ENCODE peak calls at places on chromosomes 1 and 21, in seven cellular contexts. E is cardiac fibroblast, G is colonic mucosa, J is Calu3, Q is PC-3, D is GM12865, R is foreskin keratinocyte. B is an unnamed sample.

GRCh38 chr1:241323510-241323909 is 33.5 kb downstream of the RGS7 start:
- DNase-seq in E (peak), G (peak), J (peak), Q (peak), D (peak), R (peak), B (peak)

GRCh38 chr1:14615539-14616218 is 17.2 kb downstream of the KAZN start:
- DNase-seq in E (no peak), G (no peak), J (no peak), Q (no peak), D (no peak), R (no peak), B (no peak)

GRCh38 chr1:59379028-59379728 is 82.3 kb downstream of the FGGY start:
- DNase-seq in E (peak), G (no peak), J (no peak), Q (peak), D (no peak), R (peak), B (no peak)

GRCh38 chr21:44370027-44370735 is 16.8 kb downstream of the TRPM2 start:
- DNase-seq in E (no peak), G (no peak), J (peak), Q (peak), D (no peak), R (peak), B (no peak)

GRCh38 chr1:37107153-37107552 is 72.8 kb upstream of the GRIK3 start:
- DNase-seq in E (no peak), G (no peak), J (no peak), Q (no peak), D (no peak), R (no peak), B (no peak)

GRCh38 chr1:6485937-6486250 is 5.6 kb downstream of the PLEKHG5 start:
- DNase-seq in E (no peak), G (no peak), J (no peak), Q (no peak), D (no peak), R (no peak), B (no peak)

GRCh38 chr1:151036356-151036755 is at the start of gene BNIPL:
- DNase-seq in E (no peak), G (no peak), J (no peak), Q (peak), D (no peak), R (peak), B (no peak)

GRCh38 chr1:114260805-114261488 is 107.3 kb upstream of the SYT6 start:
- DNase-seq in E (no peak), G (no peak), J (no peak), Q (no peak), D (no peak), R (no peak), B (no peak)

GRCh38 chr1:2202843-2203601 is 8.4 kb upstream of the FAAP20 start:
- DNase-seq in E (no peak), G (no peak), J (no peak), Q (no peak), D (no peak), R (no peak), B (no peak)

GRCh38 chr21:31157756-31158155 is 119.5 kb upstream of the KRTAP19-8 start:
- DNase-seq in E (no peak), G (no peak), J (no peak), Q (no peak), D (no peak), R (no peak), B (no peak)

GRCh38 chr1:89692601-89693503 is 59.9 kb downstream of the LRRC8C start:
- DNase-seq in E (peak), G (no peak), J (no peak), Q (peak), D (peak), R (no peak), B (peak)

GRCh38 chr1:236287757-236288619 is 6.2 kb upstream of the ERO1B start:
- DNase-seq in E (no peak), G (no peak), J (no peak), Q (peak), D (no peak), R (no peak), B (no peak)

GRCh38 chr1:112502827-112503226 is 5.9 kb upstream of the WNT2B start:
- DNase-seq in E (peak), G (no peak), J (no peak), Q (no peak), D (no peak), R (no peak), B (no peak)

GRCh38 chr1:23530089-23530749 is 814 bp downstream of the E2F2 start:
- DNase-seq in E (no peak), G (no peak), J (no peak), Q (no peak), D (peak), R (no peak), B (peak)

GRCh38 chr1:180080439-180080838 is 74.2 kb upstream of the QSOX1 start:
- DNase-seq in E (no peak), G (no peak), J (no peak), Q (peak), D (no peak), R (peak), B (no peak)

GRCh38 chr1:156578006-156578405 is 1.5 kb upstream of the TTC24 start:
- DNase-seq in E (no peak), G (no peak), J (no peak), Q (no peak), D (no peak), R (no peak), B (no peak)

GRCh38 chr1:167808690-167809089 is 86.9 kb downstream of the MPZL1 start:
- DNase-seq in E (peak), G (no peak), J (no peak), Q (no peak), D (no peak), R (no peak), B (no peak)

GRCh38 chr1:22025368-22026154 is 24.1 kb downstream of the CELA3A start:
- DNase-seq in E (peak), G (peak), J (peak), Q (peak), D (peak), R (peak), B (peak)

GRCh38 chr1:228162286-228163003 is 3.2 kb upstream of the IBA57 start:
- DNase-seq in E (peak), G (no peak), J (peak), Q (peak), D (no peak), R (peak), B (no peak)

GRCh38 chr1:110212165-110213142 is 2.3 kb downstream of the KCNC4 start:
- DNase-seq in E (peak), G (no peak), J (peak), Q (no peak), D (no peak), R (no peak), B (peak)

DNA sequence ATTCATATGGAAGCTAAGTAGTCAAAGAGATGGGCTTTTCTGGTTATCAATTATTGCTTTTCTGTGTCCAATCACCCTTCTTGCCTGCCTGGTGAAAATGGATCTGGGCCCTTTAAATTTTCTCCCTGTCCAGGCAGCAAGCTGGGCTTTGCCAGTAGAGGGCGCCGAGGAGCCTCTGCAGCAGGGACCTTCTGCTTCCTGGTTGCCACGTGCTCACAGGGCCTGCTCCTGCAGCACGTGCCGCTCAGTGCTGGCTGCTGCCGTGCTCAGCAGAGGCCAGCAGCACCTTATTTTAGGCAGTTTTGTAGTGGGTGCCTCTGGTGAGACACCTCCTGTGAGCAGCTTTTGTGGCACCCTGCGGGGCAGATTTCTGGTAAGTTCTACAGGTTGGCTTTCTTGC is 4.0 kb downstream of the ACTL8 start:
- DNase-seq in E (no peak), G (peak), J (peak), Q (no peak), D (peak), R (no peak), B (peak)
- TF ChIP-seq CTCF in E (peak), G (no peak), J (peak), Q (peak), D (peak), R (peak), B (no peak)

GRCh38 chr1:32414186-32414886 is 20.1 kb upstream of the BSDC1 start:
- DNase-seq in E (no peak), G (no peak), J (no peak), Q (no peak), D (no peak), R (no peak), B (no peak)
- TF ChIP-seq CTCF in E (no peak), G (no peak), J (no peak), Q (peak), D (no peak), R (no peak), B (peak)

GRCh38 chr1:196059210-196059609 is 549.0 kb downstream of the KCNT2 start:
- DNase-seq in E (no peak), G (no peak), J (no peak), Q (peak), D (no peak), R (no peak), B (no peak)
- TF ChIP-seq CTCF in E (no peak), G (no peak), J (no peak), Q (peak), D (no peak), R (peak), B (no peak)

GRCh38 chr1:15948600-15949452 is 27.1 kb downstream of the ZBTB17 start:
- DNase-seq in E (peak), G (peak), J (no peak), Q (no peak), D (peak), R (peak), B (peak)
- TF ChIP-seq CTCF in E (no peak), G (no peak), J (no peak), Q (no peak), D (no peak), R (no peak), B (no peak)

DNA sequence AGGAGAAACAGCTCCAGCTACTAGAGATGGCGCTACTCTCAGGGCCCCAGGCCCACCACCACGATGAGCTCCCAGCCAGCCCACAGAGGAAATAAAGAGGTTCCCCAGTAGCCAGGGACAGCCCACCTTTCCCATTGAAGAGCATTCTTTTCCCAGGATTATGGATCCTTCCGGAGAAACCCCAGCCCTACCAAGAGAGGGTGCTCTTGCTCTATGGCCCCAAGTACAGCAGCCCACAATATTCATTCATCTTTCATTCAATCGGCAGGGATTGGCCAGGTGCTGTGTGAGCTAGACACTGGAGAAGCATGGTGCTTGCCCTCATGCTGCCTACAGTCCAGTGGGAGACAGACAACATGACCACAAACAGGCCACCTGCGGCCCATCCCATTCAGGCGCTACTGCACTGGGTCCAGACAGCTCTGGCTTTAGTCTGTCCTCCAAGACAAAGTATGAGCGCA is 29.9 kb downstream of the PMVK start:
- DNase-seq in E (peak), G (peak), J (peak), Q (peak), D (no peak), R (peak), B (no peak)
- TF ChIP-seq CTCF in E (peak), G (peak), J (peak), Q (peak), D (peak), R (peak), B (peak)

GRCh38 chr21:42092805-42093590 is 21.9 kb downstream of the UMODL1 start:
- DNase-seq in E (no peak), G (no peak), J (no peak), Q (no peak), D (no peak), R (no peak), B (no peak)

GRCh38 chr21:42095581-42095980 is 24.5 kb downstream of the UMODL1 start:
- DNase-seq in E (no peak), G (no peak), J (no peak), Q (no peak), D (no peak), R (no peak), B (no peak)

GRCh38 chr21:42096593-42096992 is 25.5 kb downstream of the UMODL1 start:
- DNase-seq in E (no peak), G (no peak), J (no peak), Q (no peak), D (no peak), R (no peak), B (no peak)

GRCh38 chr21:42093991-42094417 is 22.9 kb downstream of the UMODL1 start:
- DNase-seq in E (peak), G (no peak), J (peak), Q (peak), D (no peak), R (peak), B (no peak)

GRCh38 chr21:42094811-42095210 is 23.7 kb downstream of the UMODL1 start:
- DNase-seq in E (no peak), G (no peak), J (no peak), Q (peak), D (no peak), R (no peak), B (no peak)
- TF ChIP-seq CTCF in E (peak), G (no peak), J (no peak), Q (peak), D (no peak), R (peak), B (no peak)

B was measured in activated CD8-positive, alpha-beta T cell treated with anti-CD3 and anti-CD28 coated beads for 36 hours.